ENCODE peak calls at places on chromosomes 7 and 10, in six cellular contexts. One of them, this sample, is unnamed.

GRCh38 chr7:64877714-64878610 is 25.1 kb upstream of the ZNF273 start:
- DNase-seq in cardiac muscle cell: no peak
- DNase-seq in HepG2: no peak
- DNase-seq in upper lobe of right lung: no peak
- DNase-seq in H1: no peak
- DNase-seq in suprapubic skin: peak
- DNase-seq in this sample: peak

GRCh38 chr10:68434657-68435056 is 27.6 kb upstream of the RUFY2 start:
- DNase-seq in suprapubic skin: no peak
- DNase-seq in upper lobe of right lung: no peak
- DNase-seq in H1: no peak
- DNase-seq in HepG2: no peak
- DNase-seq in cardiac muscle cell: no peak
- DNase-seq in this sample: no peak

GRCh38 chr7:11335951-11336350 is 362.3 kb downstream of the PHF14 start:
- DNase-seq in HepG2: no peak
- DNase-seq in H1: no peak
- DNase-seq in suprapubic skin: no peak
- DNase-seq in cardiac muscle cell: no peak
- DNase-seq in upper lobe of right lung: no peak
- DNase-seq in this sample: no peak

GRCh38 chr10:98339790-98340189 is 71.8 kb upstream of the LOXL4 start:
- DNase-seq in H1: no peak
- DNase-seq in upper lobe of right lung: no peak
- DNase-seq in cardiac muscle cell: no peak
- DNase-seq in HepG2: no peak
- DNase-seq in suprapubic skin: no peak
- DNase-seq in this sample: no peak

GRCh38 chr7:93228302-93228701 is 2.0 kb upstream of the HEPACAM2 start:
- DNase-seq in cardiac muscle cell: peak
- DNase-seq in H1: no peak
- DNase-seq in suprapubic skin: no peak
- DNase-seq in upper lobe of right lung: no peak
- DNase-seq in HepG2: peak
- DNase-seq in this sample: no peak

GRCh38 chr10:74175510-74176379 is 24.7 kb downstream of the ADK start:
- DNase-seq in suprapubic skin: no peak
- DNase-seq in upper lobe of right lung: no peak
- DNase-seq in H1: no peak
- DNase-seq in HepG2: no peak
- DNase-seq in cardiac muscle cell: no peak
- DNase-seq in this sample: no peak

GRCh38 chr7:138838166-138838565 is 40.2 kb upstream of the ATP6V0A4 start:
- DNase-seq in cardiac muscle cell: peak
- DNase-seq in suprapubic skin: no peak
- DNase-seq in upper lobe of right lung: no peak
- DNase-seq in HepG2: no peak
- DNase-seq in H1: no peak
- DNase-seq in this sample: no peak

GRCh38 chr10:130025811-130026510 is 61.9 kb upstream of the EBF3 start:
- DNase-seq in HepG2: no peak
- DNase-seq in suprapubic skin: peak
- DNase-seq in cardiac muscle cell: no peak
- DNase-seq in H1: no peak
- DNase-seq in upper lobe of right lung: no peak
- DNase-seq in this sample: no peak

GRCh38 chr10:31147220-31147608 is 115.5 kb upstream of the ZNF438 start:
- DNase-seq in H1: no peak
- DNase-seq in HepG2: no peak
- DNase-seq in upper lobe of right lung: no peak
- DNase-seq in cardiac muscle cell: no peak
- DNase-seq in suprapubic skin: no peak
- DNase-seq in this sample: no peak

GRCh38 chr7:152158801-152159587 is 133.5 kb downstream of the GALNT11 start:
- DNase-seq in HepG2: no peak
- DNase-seq in H1: no peak
- DNase-seq in upper lobe of right lung: no peak
- DNase-seq in suprapubic skin: no peak
- DNase-seq in cardiac muscle cell: peak
- DNase-seq in this sample: no peak

GRCh38 chr7:145909956-145910611 is 206.5 kb upstream of the CNTNAP2 start:
- DNase-seq in upper lobe of right lung: no peak
- DNase-seq in HepG2: no peak
- DNase-seq in suprapubic skin: no peak
- DNase-seq in cardiac muscle cell: no peak
- DNase-seq in H1: no peak
- DNase-seq in this sample: no peak
- H3K4me3 ChIP-seq in upper lobe of right lung: no peak
- H3K4me3 ChIP-seq in HepG2: no peak
- H3K4me3 ChIP-seq in suprapubic skin: no peak
- H3K4me3 ChIP-seq in cardiac muscle cell: no peak
- H3K4me3 ChIP-seq in H1: no peak
- H3K4me3 ChIP-seq in this sample: no peak

GRCh38 chr10:81040947-81041346 is 503.2 kb downstream of the SH2D4B start:
- DNase-seq in H1: no peak
- DNase-seq in cardiac muscle cell: no peak
- DNase-seq in HepG2: no peak
- DNase-seq in upper lobe of right lung: no peak
- DNase-seq in suprapubic skin: no peak
- DNase-seq in this sample: no peak

GRCh38 chr10:81040031-81040430 is 502.3 kb downstream of the SH2D4B start:
- DNase-seq in suprapubic skin: no peak
- DNase-seq in HepG2: no peak
- DNase-seq in cardiac muscle cell: no peak
- DNase-seq in H1: no peak
- DNase-seq in upper lobe of right lung: no peak
- DNase-seq in this sample: no peak

GRCh38 chr10:81042647-81043046 is 504.9 kb downstream of the SH2D4B start:
- DNase-seq in H1: no peak
- DNase-seq in cardiac muscle cell: no peak
- DNase-seq in suprapubic skin: no peak
- DNase-seq in upper lobe of right lung: no peak
- DNase-seq in HepG2: no peak
- DNase-seq in this sample: no peak
- H3K4me3 ChIP-seq in H1: no peak
- H3K4me3 ChIP-seq in cardiac muscle cell: no peak
- H3K4me3 ChIP-seq in suprapubic skin: no peak
- H3K4me3 ChIP-seq in upper lobe of right lung: no peak
- H3K4me3 ChIP-seq in HepG2: no peak
- H3K4me3 ChIP-seq in this sample: no peak

GRCh38 chr7:47591089-47591654 is 9.3 kb upstream of the TNS3 start:
- DNase-seq in suprapubic skin: no peak
- DNase-seq in upper lobe of right lung: no peak
- DNase-seq in cardiac muscle cell: no peak
- DNase-seq in HepG2: no peak
- DNase-seq in H1: no peak
- DNase-seq in this sample: no peak
- H3K4me3 ChIP-seq in suprapubic skin: no peak
- H3K4me3 ChIP-seq in upper lobe of right lung: no peak
- H3K4me3 ChIP-seq in cardiac muscle cell: no peak
- H3K4me3 ChIP-seq in HepG2: peak
- H3K4me3 ChIP-seq in H1: no peak
- H3K4me3 ChIP-seq in this sample: no peak

GRCh38 chr10:114404171-114405010 is at the start of gene AFAP1L2:
- DNase-seq in cardiac muscle cell: peak
- DNase-seq in suprapubic skin: no peak
- DNase-seq in H1: no peak
- DNase-seq in HepG2: no peak
- DNase-seq in upper lobe of right lung: no peak
- DNase-seq in this sample: no peak

GRCh38 chr10:114403545-114404161 is 649 bp downstream of the AFAP1L2 start:
- DNase-seq in suprapubic skin: no peak
- DNase-seq in HepG2: no peak
- DNase-seq in cardiac muscle cell: peak
- DNase-seq in H1: no peak
- DNase-seq in upper lobe of right lung: no peak
- DNase-seq in this sample: no peak

GRCh38 chr10:114406455-114406854 is 2.2 kb upstream of the AFAP1L2 start:
- DNase-seq in upper lobe of right lung: no peak
- DNase-seq in HepG2: no peak
- DNase-seq in suprapubic skin: no peak
- DNase-seq in cardiac muscle cell: no peak
- DNase-seq in H1: no peak
- DNase-seq in this sample: no peak

GRCh38 chr10:114402871-114403544 is 1.3 kb downstream of the AFAP1L2 start:
- DNase-seq in upper lobe of right lung: no peak
- DNase-seq in cardiac muscle cell: no peak
- DNase-seq in H1: no peak
- DNase-seq in HepG2: no peak
- DNase-seq in suprapubic skin: no peak
- DNase-seq in this sample: peak

DNA sequence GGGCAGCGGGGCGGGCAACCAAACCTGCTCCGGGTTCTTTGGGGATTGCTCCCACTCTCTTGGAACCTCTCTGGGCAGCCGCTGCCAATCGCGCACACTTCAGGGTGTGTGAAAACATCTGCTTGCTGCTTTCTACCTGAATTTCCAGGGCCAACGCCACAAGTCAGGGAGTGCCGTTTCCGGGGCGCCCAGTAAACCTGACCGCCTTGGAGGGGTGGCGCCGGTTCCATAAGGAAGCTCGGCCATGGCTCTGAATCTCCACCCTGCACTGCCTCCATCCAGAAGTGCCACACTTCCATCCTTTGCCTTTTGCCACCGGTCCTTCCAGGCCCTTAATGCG is 679 bp upstream of the AFAP1L2 start:
- DNase-seq in H1: no peak
- DNase-seq in cardiac muscle cell: no peak
- DNase-seq in suprapubic skin: no peak
- DNase-seq in HepG2: no peak
- DNase-seq in upper lobe of right lung: no peak
- DNase-seq in this sample: no peak
- H3K4me3 ChIP-seq in H1: peak
- H3K4me3 ChIP-seq in cardiac muscle cell: peak
- H3K4me3 ChIP-seq in suprapubic skin: peak
- H3K4me3 ChIP-seq in HepG2: no peak
- H3K4me3 ChIP-seq in upper lobe of right lung: peak
- H3K4me3 ChIP-seq in this sample: peak

GRCh38 chr7:56287429-56288138 is 171.4 kb upstream of the NUPR2 start:
- DNase-seq in suprapubic skin: no peak
- DNase-seq in H1: no peak
- DNase-seq in cardiac muscle cell: no peak
- DNase-seq in upper lobe of right lung: peak
- DNase-seq in HepG2: no peak
- DNase-seq in this sample: no peak
- H3K4me3 ChIP-seq in suprapubic skin: peak
- H3K4me3 ChIP-seq in H1: no peak
- H3K4me3 ChIP-seq in cardiac muscle cell: no peak
- H3K4me3 ChIP-seq in upper lobe of right lung: peak
- H3K4me3 ChIP-seq in HepG2: no peak
- H3K4me3 ChIP-seq in this sample: peak

DNA sequence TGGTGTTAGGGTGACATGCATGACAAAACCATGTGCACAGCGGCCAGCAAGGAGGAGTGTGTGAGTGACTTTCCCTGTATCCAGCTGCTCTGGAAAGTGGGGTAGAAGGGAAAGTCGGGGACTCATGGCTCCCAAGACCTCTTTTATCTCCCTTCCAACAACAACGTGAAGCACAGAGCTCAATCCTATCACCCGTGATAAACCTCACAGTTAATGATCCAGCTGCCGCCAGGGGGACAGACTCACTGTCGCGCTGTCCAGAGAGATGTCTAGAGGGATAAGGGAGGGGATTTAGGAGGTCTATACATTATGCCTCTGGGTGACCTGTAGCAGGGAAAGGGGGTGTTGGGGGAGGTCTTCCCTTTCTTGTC is 83.9 kb upstream of the SMNDC1 start:
- DNase-seq in cardiac muscle cell: no peak
- DNase-seq in H1: no peak
- DNase-seq in upper lobe of right lung: no peak
- DNase-seq in HepG2: no peak
- DNase-seq in suprapubic skin: no peak
- DNase-seq in this sample: no peak
- H3K4me3 ChIP-seq in cardiac muscle cell: no peak
- H3K4me3 ChIP-seq in H1: no peak
- H3K4me3 ChIP-seq in upper lobe of right lung: no peak
- H3K4me3 ChIP-seq in HepG2: no peak
- H3K4me3 ChIP-seq in suprapubic skin: no peak
- H3K4me3 ChIP-seq in this sample: no peak

GRCh38 chr10:32953277-32953927 is 4.6 kb downstream of the ITGB1 start:
- DNase-seq in upper lobe of right lung: no peak
- DNase-seq in H1: no peak
- DNase-seq in HepG2: no peak
- DNase-seq in cardiac muscle cell: no peak
- DNase-seq in suprapubic skin: no peak
- DNase-seq in this sample: no peak
- H3K4me3 ChIP-seq in upper lobe of right lung: peak
- H3K4me3 ChIP-seq in H1: no peak
- H3K4me3 ChIP-seq in HepG2: peak
- H3K4me3 ChIP-seq in cardiac muscle cell: no peak
- H3K4me3 ChIP-seq in suprapubic skin: no peak
- H3K4me3 ChIP-seq in this sample: no peak

This sample was measured in right atrium auricular region.